ENCODE peak calls at places on chromosomes 4 and X, in five cellular contexts. L, H, E, F and D are unnamed samples.

GRCh38 chrX:87900320-87900908 is 382.8 kb downstream of the KLHL4 start:
- DNase-seq in L (no peak), H (no peak), E (no peak), F (no peak), D (no peak)

GRCh38 chr4:8348071-8348470 is 78.5 kb downstream of the HTRA3 start:
- DNase-seq in L (no peak), H (no peak), E (no peak), F (no peak), D (no peak)

GRCh38 chr4:186400676-186401075 is 134.7 kb downstream of the F11 start:
- DNase-seq in L (no peak), H (no peak), E (no peak), F (no peak), D (no peak)

GRCh38 chr4:184529283-184529682 is 54.9 kb upstream of the IRF2 start:
- DNase-seq in L (no peak), H (no peak), E (no peak), F (no peak), D (no peak)

GRCh38 chrX:22184096-22184495 is 88.6 kb upstream of the CBLL2 start:
- DNase-seq in L (no peak), H (no peak), E (no peak), F (no peak), D (no peak)

GRCh38 chr4:48767055-48767454 is 13.0 kb downstream of the FRYL start:
- DNase-seq in L (no peak), H (no peak), E (no peak), F (no peak), D (no peak)

GRCh38 chr4:176123710-176124407 is 58.2 kb downstream of the WDR17 start:
- DNase-seq in L (peak), H (no peak), E (no peak), F (peak), D (peak)

GRCh38 chrX:19515615-19516105 is 352 bp upstream of the MAP3K15 start:
- DNase-seq in L (no peak), H (no peak), E (no peak), F (no peak), D (no peak)

GRCh38 chr4:168162604-168163003 is 70.3 kb downstream of the ANXA10 start:
- DNase-seq in L (no peak), H (no peak), E (no peak), F (no peak), D (no peak)

GRCh38 chr4:183110244-183110643 is 11.2 kb downstream of the WWC2 start:
- DNase-seq in L (no peak), H (no peak), E (no peak), F (no peak), D (no peak)

GRCh38 chr4:104896623-104897296 is 249.9 kb upstream of the TET2 start:
- DNase-seq in L (no peak), H (peak), E (peak), F (no peak), D (peak)

GRCh38 chr4:143559757-143560147 is 46.2 kb downstream of the SMARCA5 start:
- DNase-seq in L (no peak), H (no peak), E (peak), F (no peak), D (peak)

GRCh38 chr4:140095694-140096482 is 58.1 kb downstream of the MAML3 start:
- DNase-seq in L (no peak), H (no peak), E (no peak), F (no peak), D (no peak)

GRCh38 chr4:110088670-110089069 is 109.7 kb downstream of the ELOVL6 start:
- DNase-seq in L (no peak), H (no peak), E (no peak), F (no peak), D (no peak)

GRCh38 chr4:39626261-39626660 is 12.4 kb downstream of the SMIM14 start:
- DNase-seq in L (no peak), H (no peak), E (no peak), F (no peak), D (no peak)

GRCh38 chr4:130029442-130029841 is 933.5 kb downstream of the C4orf33 start:
- DNase-seq in L (no peak), H (peak), E (no peak), F (no peak), D (no peak)

GRCh38 chrX:10847333-10847732 is 226.9 kb upstream of the MID1 start:
- DNase-seq in L (no peak), H (no peak), E (no peak), F (no peak), D (no peak)

GRCh38 chrX:21412883-21413282 is 38.7 kb downstream of the CNKSR2 start:
- DNase-seq in L (no peak), H (no peak), E (no peak), F (no peak), D (no peak)

GRCh38 chr4:52863324-52863723 is 1.2 kb downstream of the RASL11B start:
- DNase-seq in L (no peak), H (no peak), E (no peak), F (no peak), D (no peak)